ENCODE peak calls at places on chromosomes 3 and 15, in four cellular contexts. F, Y, U and N are unnamed samples.

GRCh38 chr3:132464066-132464465 is 46.8 kb downstream of the DNAJC13 start:
- DNase-seq in F (peak; percentile 54), Y (peak; percentile 21), U (no peak), N (no peak)

GRCh38 chr15:28992996-28993719 is 107.4 kb downstream of the APBA2 start:
- DNase-seq in F (no peak), Y (no peak), U (no peak), N (no peak)

GRCh38 chr3:187166750-187167149 is 27.5 kb upstream of the RPL39L start:
- DNase-seq in F (no peak), Y (no peak), U (no peak), N (no peak)

GRCh38 chr15:79680721-79681120 is 216.1 kb downstream of the MTHFS start:
- DNase-seq in F (peak; percentile 72), Y (peak; percentile 47), U (no peak), N (peak; percentile 87)

GRCh38 chr3:128847631-128848370 is 31.6 kb upstream of the ACAD9 start:
- DNase-seq in F (no peak), Y (peak; percentile 50), U (no peak), N (no peak)

GRCh38 chr3:79236488-79236887 is 531.3 kb downstream of the ROBO1 start:
- DNase-seq in F (peak; percentile 28), Y (no peak), U (no peak), N (no peak)

GRCh38 chr3:36434682-36435426 is 54.5 kb downstream of the STAC start:
- DNase-seq in F (peak; percentile 40), Y (no peak), U (no peak), N (peak; percentile 68)

GRCh38 chr3:14125193-14126016 is 553 bp downstream of the TMEM43 start:
- DNase-seq in F (peak; percentile 96), Y (peak; percentile 92), U (peak; percentile 23), N (peak; percentile 96)

GRCh38 chr15:74584779-74585178 is 30.9 kb upstream of the CLK3 start:
- DNase-seq in F (no peak), Y (no peak), U (no peak), N (no peak)

GRCh38 chr15:20376872-20377271 is 164.7 kb downstream of the GOLGA6L6 start:
- DNase-seq in F (no peak), Y (no peak), U (no peak), N (no peak)

GRCh38 chr15:31473384-31474058 is 146.9 kb downstream of the KLF13 start:
- DNase-seq in F (no peak), Y (no peak), U (no peak), N (no peak)

GRCh38 chr3:157494581-157495281 is 8.5 kb downstream of the VEPH1 start:
- DNase-seq in F (peak; percentile 38), Y (no peak), U (no peak), N (peak; percentile 6)

GRCh38 chr15:55224892-55225291 is 28.2 kb upstream of the RSL24D1 start:
- DNase-seq in F (no peak), Y (no peak), U (peak; percentile 37), N (no peak)

GRCh38 chr15:62972814-62973213 is 69.7 kb upstream of the TPM1 start:
- DNase-seq in F (peak; percentile 41), Y (no peak), U (no peak), N (peak; percentile 94)

GRCh38 chr3:66473637-66474036 is 27.2 kb downstream of the LRIG1 start:
- DNase-seq in F (peak; percentile 86), Y (no peak), U (no peak), N (no peak)

GRCh38 chr15:85603160-85603559 is 191.6 kb downstream of the KLHL25 start:
- DNase-seq in F (no peak), Y (no peak), U (no peak), N (no peak)

GRCh38 chr15:49023354-49023753 is 22.9 kb downstream of the SECISBP2L start:
- DNase-seq in F (no peak), Y (no peak), U (no peak), N (no peak)

GRCh38 chr3:69339766-69340165 is 46.1 kb downstream of the FRMD4B start:
- DNase-seq in F (no peak), Y (no peak), U (no peak), N (no peak)

GRCh38 chr3:42711491-42712343 is 9.1 kb upstream of the HHATL start:
- DNase-seq in F (no peak), Y (peak; percentile 25), U (no peak), N (no peak)